ENCODE peak calls at places on chromosome 18, in ten cellular contexts. C is globus pallidus, A is head of caudate nucleus, D is NCI-H345, L is mucosa of descending colon, I is GM10248, J is HFFc6, P is A549, K is ELR, Q is right lobe of liver. Y is an unnamed sample.

GRCh38 chr18:53586923-53587322 is 637.5 kb downstream of the MBD2 start:
- DNase-seq in J (no peak), K (no peak), L (no peak), D (no peak), P (no peak), A (no peak), C (no peak), I (no peak), Q (no peak), Y (no peak)

GRCh38 chr18:11322716-11323115 is 173.3 kb upstream of the PIEZO2 start:
- DNase-seq in K (peak; percentile 25), P (peak; percentile 6), L (no peak), A (no peak), D (no peak), C (no peak), Q (no peak), I (no peak), J (no peak), Y (no peak)

GRCh38 chr18:56563568-56563967 is 74.8 kb downstream of the TXNL1 start:
- DNase-seq in P (peak; percentile 2), D (no peak), L (no peak), Q (no peak), K (peak; percentile 8), J (no peak), I (no peak), C (no peak), A (no peak), Y (no peak)

GRCh38 chr18:62828091-62828640 is 112.8 kb downstream of the PHLPP1 start:
- DNase-seq in C (no peak), A (no peak), K (no peak), I (no peak), D (no peak), Q (no peak), J (no peak), P (no peak), L (no peak), Y (no peak)

GRCh38 chr18:32278148-32278799 is 88.4 kb downstream of the MEP1B start:
- DNase-seq in I (no peak), D (no peak), Q (no peak), P (no peak), L (no peak), C (no peak), K (no peak), J (no peak), A (no peak), Y (no peak)

GRCh38 chr18:34595673-34596072 is 114.4 kb upstream of the DTNA start:
- DNase-seq in D (peak; percentile 11), P (peak; percentile 1), C (no peak), Q (no peak), K (peak; percentile 3), J (peak; percentile 17), L (no peak), I (no peak), A (no peak), Y (no peak)

GRCh38 chr18:13137939-13138821 is 80.4 kb upstream of the LDLRAD4 start:
- DNase-seq in C (peak; percentile 62), J (no peak), K (no peak), I (peak; percentile 85), P (peak; percentile 70), D (no peak), A (no peak), L (peak; percentile 70), Q (peak; percentile 94), Y (no peak)

GRCh38 chr18:12327510-12328178 is 19.6 kb downstream of the TUBB6 start:
- DNase-seq in P (peak; percentile 77), C (peak; percentile 15), A (peak; percentile 52), Q (peak; percentile 71), L (peak; percentile 81), K (peak; percentile 91), J (peak; percentile 82), I (peak; percentile 82), D (peak; percentile 61), Y (no peak)

GRCh38 chr18:48543228-48543627 is 4.4 kb downstream of the CTIF start:
- DNase-seq in C (no peak), I (no peak), A (no peak), J (no peak), L (no peak), Q (no peak), P (no peak), K (peak; percentile 26), D (no peak), Y (no peak)

GRCh38 chr18:23433360-23433759 is 19.7 kb upstream of the RIOK3 start:
- DNase-seq in D (no peak), J (no peak), C (no peak), K (no peak), Q (no peak), A (no peak), P (no peak), I (no peak), L (peak; percentile 72), Y (no peak)

GRCh38 chr18:25171334-25171733 is 180.6 kb downstream of the ZNF521 start:
- DNase-seq in P (no peak), I (no peak), A (no peak), K (no peak), D (no peak), C (no peak), Q (no peak), L (no peak), J (no peak), Y (no peak)

GRCh38 chr18:12282436-12283039 is 25.5 kb upstream of the TUBB6 start:
- DNase-seq in A (no peak), L (no peak), P (peak; percentile 11), J (peak; percentile 93), C (no peak), K (peak; percentile 96), Q (no peak), D (no peak), I (no peak), Y (peak; percentile 69)

GRCh38 chr18:3448845-3449701 is 899 bp upstream of the TGIF1 start:
- DNase-seq in Q (peak; percentile 87), I (peak; percentile 78), J (peak; percentile 95), P (peak; percentile 86), K (peak; percentile 95), D (peak; percentile 80), A (peak; percentile 56), L (peak; percentile 91), C (peak; percentile 81), Y (no peak)

GRCh38 chr18:73791081-73791480 is 356.6 kb downstream of the FBXO15 start:
- DNase-seq in I (no peak), C (no peak), A (no peak), L (no peak), D (no peak), P (no peak), Q (no peak), J (peak; percentile 63), K (no peak), Y (no peak)